ENCODE peak calls at places on chromosomes 1 and 21, in six cellular contexts. P, H, G, N, V and K are unnamed samples. For H3K4me1, the result is how much of the 10 kb centered on the place peaks cover.

GRCh38 chr1:26168410-26169167 is at the start of gene C1orf232:
- DNase-seq in V (peak), N (no peak), P (no peak), G (no peak), H (no peak), K (no peak)

GRCh38 chr21:40732243-40732642 is 114.7 kb downstream of the DSCAM start:
- DNase-seq in H (no peak), P (no peak), V (no peak), G (no peak), N (no peak), K (no peak)

GRCh38 chr21:23217597-23217996 is 2219.4 kb downstream of the NCAM2 start:
- DNase-seq in P (no peak), N (no peak), H (no peak), V (no peak), G (no peak), K (no peak)

GRCh38 chr1:67780637-67781036 is 52.6 kb downstream of the GNG12 start:
- DNase-seq in G (no peak), V (no peak), H (no peak), N (no peak), P (no peak), K (no peak)

GRCh38 chr21:41589131-41589530 is 81.2 kb upstream of the TMPRSS2 start:
- DNase-seq in N (no peak), V (no peak), H (no peak), G (no peak), P (no peak), K (no peak)

GRCh38 chr1:156429308-156430060 is 60.5 kb downstream of the RHBG start:
- DNase-seq in V (peak), H (no peak), P (no peak), G (no peak), N (no peak), K (peak)

GRCh38 chr1:188170935-188171334 is 1342.2 kb downstream of the PLA2G4A start:
- DNase-seq in N (no peak), G (no peak), V (no peak), P (no peak), H (no peak), K (no peak)

GRCh38 chr21:44926364-44927101 is 5.8 kb upstream of the ITGB2 start:
- DNase-seq in G (no peak), V (no peak), P (peak), N (peak), H (peak), K (peak)

GRCh38 chr1:222926566-222926965 is 111.7 kb downstream of the DISP1 start:
- DNase-seq in G (no peak), H (no peak), V (no peak), N (no peak), P (peak), K (peak)

GRCh38 chr1:89580036-89580435 is 52.9 kb upstream of the LRRC8C start:
- DNase-seq in P (no peak), V (no peak), H (no peak), G (no peak), N (no peak), K (no peak)

GRCh38 chr21:44994581-44995171 is 54.8 kb downstream of the SLX9 start:
- DNase-seq in P (no peak), H (no peak), N (no peak), G (peak), V (no peak), K (peak)

GRCh38 chr21:33309778-33310177 is 15.0 kb upstream of the IFNAR1 start:
- DNase-seq in H (no peak), V (no peak), N (no peak), G (no peak), P (no peak), K (no peak)
- H3K4me1 ChIP-seq in H (under half), V (under half), N (under half), G (under half), P (under half), K (under half)

GRCh38 chr1:61284226-61284854 is 202.0 kb downstream of the NFIA start:
- DNase-seq in G (no peak), N (no peak), H (no peak), P (no peak), V (peak), K (no peak)

GRCh38 chr1:61280457-61280856 is 198.1 kb downstream of the NFIA start:
- DNase-seq in V (no peak), P (no peak), G (no peak), H (no peak), N (no peak), K (no peak)

GRCh38 chr1:61279570-61279969 is 197.2 kb downstream of the NFIA start:
- DNase-seq in P (no peak), G (no peak), V (no peak), N (no peak), H (no peak), K (peak)

GRCh38 chr1:61284933-61285332 is 202.6 kb downstream of the NFIA start:
- DNase-seq in P (no peak), V (no peak), H (no peak), G (no peak), N (no peak), K (no peak)

DNA sequence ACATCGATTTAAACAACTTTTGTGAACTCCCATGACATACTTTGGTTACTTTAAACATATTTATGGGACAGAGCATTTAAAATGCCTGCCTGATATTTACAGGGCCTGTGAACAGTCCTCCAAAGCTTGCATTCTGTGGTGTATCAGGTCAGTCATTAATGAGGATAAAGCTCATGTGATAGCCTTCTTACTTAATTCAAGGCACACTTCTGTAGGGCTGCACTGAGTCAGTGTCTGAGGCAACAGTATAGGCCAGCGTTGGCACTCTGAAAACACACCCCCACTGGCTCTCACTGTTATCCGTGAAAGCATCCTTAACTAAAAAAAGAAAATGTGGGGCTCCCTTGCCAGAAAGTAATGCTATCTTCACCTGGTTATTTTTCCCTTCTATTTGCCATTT is 200.0 kb downstream of the NFIA start:
- DNase-seq in H (no peak), P (no peak), N (no peak), G (no peak), V (no peak), K (peak)
- H3K4me1 ChIP-seq in H (under half), P (under half), N (under half), G (under half), V (under half), K (under half)

GRCh38 chr1:34865573-34865972 is 6.0 kb upstream of the SMIM12 start:
- DNase-seq in P (no peak), G (no peak), N (no peak), H (no peak), V (no peak), K (no peak)
- H3K4me1 ChIP-seq in P (under half), G (under half), N (under half), H (under half), V (under half), K (under half)

DNA sequence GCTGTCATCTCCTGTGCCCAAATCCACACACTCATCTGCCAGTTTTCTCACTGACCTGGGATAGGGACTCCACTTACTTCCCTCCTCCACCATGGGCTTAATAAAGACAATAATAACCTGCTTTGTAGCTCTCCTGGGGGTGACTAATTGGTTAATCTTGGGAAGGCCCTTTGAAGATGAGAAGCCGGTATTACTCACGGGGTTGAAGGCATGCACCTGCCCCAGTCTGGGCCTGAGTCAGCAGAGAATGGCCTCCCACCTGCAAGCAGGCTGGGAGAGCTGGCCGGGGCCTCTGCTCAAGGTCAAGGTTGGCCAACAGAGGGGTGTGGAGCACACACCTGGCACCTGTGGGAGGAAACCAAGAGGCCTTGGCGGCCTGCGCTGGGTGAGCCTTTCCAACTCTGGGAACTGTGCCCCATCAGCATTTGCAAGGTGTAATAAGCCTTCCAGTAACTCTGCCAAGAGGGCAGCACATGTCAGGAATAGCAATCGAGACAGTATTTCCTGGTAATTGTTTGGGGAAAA is 49.1 kb downstream of the TOMM20 start:
- DNase-seq in G (peak), H (no peak), P (peak), V (no peak), N (no peak), K (peak)
- H3K4me1 ChIP-seq in G (under half), H (under half), P (under half), V (under half), N (under half), K (under half)

DNA sequence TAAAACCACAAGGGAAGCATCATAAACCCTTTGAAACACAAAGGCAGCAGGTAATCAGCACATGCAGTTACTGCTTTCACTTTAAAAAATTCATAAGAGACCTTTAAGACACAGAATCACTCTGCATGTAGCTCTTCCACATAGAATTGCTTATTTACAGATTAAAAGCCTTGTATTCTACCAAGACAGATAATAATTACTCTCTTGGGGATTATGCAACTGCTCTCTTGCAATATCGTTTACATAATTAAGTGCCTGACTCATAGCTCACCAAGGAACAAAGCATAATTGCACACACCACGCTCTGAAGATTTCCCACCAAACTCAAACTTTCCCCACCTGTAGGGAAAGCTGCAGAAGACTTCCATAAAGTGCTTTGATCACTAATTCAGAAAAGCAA is 87.9 kb downstream of the VAV3 start:
- DNase-seq in N (no peak), H (no peak), P (peak), G (no peak), V (no peak), K (peak)
- H3K4me1 ChIP-seq in N (under half), H (under half), P (under half), G (under half), V (under half), K (under half)

DNA sequence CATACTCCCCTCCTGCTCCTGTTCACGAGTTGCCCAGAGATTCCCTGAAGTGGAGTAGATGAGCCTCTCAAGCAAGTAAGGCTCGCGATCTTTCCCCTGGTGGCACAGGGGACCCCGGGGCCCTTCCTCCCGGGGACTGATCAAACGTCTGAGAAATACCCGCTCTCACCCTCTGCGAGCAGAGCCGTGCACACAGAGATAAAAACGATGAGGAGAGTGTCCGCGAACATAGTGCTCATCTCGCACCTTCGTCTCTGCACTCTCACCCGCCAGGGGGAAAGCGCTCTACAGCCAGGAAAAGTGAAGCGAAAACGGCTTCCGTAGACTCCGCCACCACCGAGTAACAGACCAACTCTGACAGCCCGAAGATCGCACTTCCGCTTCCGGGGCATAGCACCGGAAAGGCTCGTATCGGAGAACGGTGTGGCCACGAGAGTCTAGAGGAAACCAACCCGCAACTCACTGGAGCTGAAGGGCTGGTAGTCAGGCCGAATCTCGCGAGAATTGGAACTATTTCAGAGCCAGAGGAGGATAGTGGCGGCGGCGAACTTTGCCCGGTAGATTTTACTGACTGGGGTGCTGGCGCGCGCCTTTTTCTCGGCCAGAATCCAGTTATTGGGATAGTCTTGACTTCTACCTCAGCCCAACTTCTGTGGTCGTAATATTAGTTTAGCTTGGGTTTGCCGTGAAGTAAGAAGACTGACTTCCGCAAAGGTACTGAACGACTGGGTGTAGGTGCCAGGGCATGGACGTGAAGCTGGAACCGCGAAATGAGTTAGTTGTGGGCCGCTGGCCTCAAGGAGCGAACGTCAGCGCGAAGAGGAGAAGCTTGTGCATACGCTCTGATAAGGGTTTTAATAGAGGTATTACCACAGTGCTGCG is at the start of gene TMCO1:
- DNase-seq in P (peak), H (peak), G (peak), V (peak), N (peak), K (peak)
- H3K4me1 ChIP-seq in P (under half), H (under half), G (under half), V (under half), N (under half), K (under half)

GRCh38 chr1:66557157-66557556 is 23.2 kb downstream of the SGIP1 start:
- DNase-seq in N (no peak), H (no peak), P (peak), V (no peak), G (no peak), K (peak)
- H3K4me1 ChIP-seq in N (under half), H (under half), P (under half), V (under half), G (under half), K (under half)